ENCODE peak calls at places on chromosomes 5 and 9, in six cellular contexts. One of them, this sample, is unnamed.

GRCh38 chr5:16568875-16569580 is 47.8 kb downstream of the RETREG1 start:
- DNase-seq in CD4-positive, CD25-positive, alpha-beta regulatory T cell: no peak
- DNase-seq in body of pancreas: peak
- DNase-seq in substantia nigra: peak
- DNase-seq in iPS-NIHi11: no peak
- DNase-seq in stimulated activated CD4-positive, alpha-beta T cell treated with anti-CD3 and anti-CD28 coated beads, Interleukin-1b, Interleukin-23, amount 100 ng/mL, for 48 hours: no peak
- DNase-seq in this sample: peak

GRCh38 chr5:7218146-7218545 is 177.8 kb upstream of the ADCY2 start:
- DNase-seq in CD4-positive, CD25-positive, alpha-beta regulatory T cell: no peak
- DNase-seq in iPS-NIHi11: no peak
- DNase-seq in stimulated activated CD4-positive, alpha-beta T cell treated with anti-CD3 and anti-CD28 coated beads, Interleukin-1b, Interleukin-23, amount 100 ng/mL, for 48 hours: no peak
- DNase-seq in body of pancreas: no peak
- DNase-seq in substantia nigra: no peak
- DNase-seq in this sample: no peak

GRCh38 chr9:5825223-5825622 is 7.7 kb downstream of the ERMP1 start:
- DNase-seq in stimulated activated CD4-positive, alpha-beta T cell treated with anti-CD3 and anti-CD28 coated beads, Interleukin-1b, Interleukin-23, amount 100 ng/mL, for 48 hours: no peak
- DNase-seq in substantia nigra: peak
- DNase-seq in body of pancreas: no peak
- DNase-seq in CD4-positive, CD25-positive, alpha-beta regulatory T cell: no peak
- DNase-seq in iPS-NIHi11: no peak
- DNase-seq in this sample: no peak

GRCh38 chr9:114153761-114154596 is 1.4 kb upstream of the COL27A1 start:
- DNase-seq in CD4-positive, CD25-positive, alpha-beta regulatory T cell: no peak
- DNase-seq in stimulated activated CD4-positive, alpha-beta T cell treated with anti-CD3 and anti-CD28 coated beads, Interleukin-1b, Interleukin-23, amount 100 ng/mL, for 48 hours: no peak
- DNase-seq in substantia nigra: no peak
- DNase-seq in body of pancreas: peak
- DNase-seq in iPS-NIHi11: peak
- DNase-seq in this sample: peak

GRCh38 chr5:79172269-79172668 is 60.7 kb downstream of the BHMT start:
- DNase-seq in CD4-positive, CD25-positive, alpha-beta regulatory T cell: no peak
- DNase-seq in iPS-NIHi11: no peak
- DNase-seq in stimulated activated CD4-positive, alpha-beta T cell treated with anti-CD3 and anti-CD28 coated beads, Interleukin-1b, Interleukin-23, amount 100 ng/mL, for 48 hours: no peak
- DNase-seq in substantia nigra: no peak
- DNase-seq in body of pancreas: peak
- DNase-seq in this sample: no peak

GRCh38 chr5:140632366-140633080 is 452 bp downstream of the CD14 start:
- DNase-seq in body of pancreas: peak
- DNase-seq in iPS-NIHi11: peak
- DNase-seq in stimulated activated CD4-positive, alpha-beta T cell treated with anti-CD3 and anti-CD28 coated beads, Interleukin-1b, Interleukin-23, amount 100 ng/mL, for 48 hours: peak
- DNase-seq in CD4-positive, CD25-positive, alpha-beta regulatory T cell: peak
- DNase-seq in substantia nigra: no peak
- DNase-seq in this sample: peak

GRCh38 chr5:133423031-133423617 is 189.2 kb downstream of the FSTL4 start:
- DNase-seq in iPS-NIHi11: no peak
- DNase-seq in CD4-positive, CD25-positive, alpha-beta regulatory T cell: no peak
- DNase-seq in substantia nigra: no peak
- DNase-seq in body of pancreas: no peak
- DNase-seq in stimulated activated CD4-positive, alpha-beta T cell treated with anti-CD3 and anti-CD28 coated beads, Interleukin-1b, Interleukin-23, amount 100 ng/mL, for 48 hours: no peak
- DNase-seq in this sample: no peak

GRCh38 chr9:107227696-107228258 is 55.3 kb upstream of the RAD23B start:
- DNase-seq in stimulated activated CD4-positive, alpha-beta T cell treated with anti-CD3 and anti-CD28 coated beads, Interleukin-1b, Interleukin-23, amount 100 ng/mL, for 48 hours: no peak
- DNase-seq in CD4-positive, CD25-positive, alpha-beta regulatory T cell: no peak
- DNase-seq in body of pancreas: no peak
- DNase-seq in iPS-NIHi11: no peak
- DNase-seq in substantia nigra: no peak
- DNase-seq in this sample: no peak

GRCh38 chr5:150660108-150660831 is 781 bp upstream of the MYOZ3 start:
- DNase-seq in CD4-positive, CD25-positive, alpha-beta regulatory T cell: no peak
- DNase-seq in stimulated activated CD4-positive, alpha-beta T cell treated with anti-CD3 and anti-CD28 coated beads, Interleukin-1b, Interleukin-23, amount 100 ng/mL, for 48 hours: no peak
- DNase-seq in body of pancreas: no peak
- DNase-seq in substantia nigra: no peak
- DNase-seq in iPS-NIHi11: no peak
- DNase-seq in this sample: peak

GRCh38 chr9:96555567-96556386 is 63.9 kb downstream of the CDC14B start:
- DNase-seq in CD4-positive, CD25-positive, alpha-beta regulatory T cell: no peak
- DNase-seq in body of pancreas: no peak
- DNase-seq in iPS-NIHi11: no peak
- DNase-seq in stimulated activated CD4-positive, alpha-beta T cell treated with anti-CD3 and anti-CD28 coated beads, Interleukin-1b, Interleukin-23, amount 100 ng/mL, for 48 hours: no peak
- DNase-seq in substantia nigra: no peak
- DNase-seq in this sample: no peak

GRCh38 chr9:75739884-75740611 is 150.4 kb upstream of the PCSK5 start:
- DNase-seq in iPS-NIHi11: no peak
- DNase-seq in body of pancreas: no peak
- DNase-seq in stimulated activated CD4-positive, alpha-beta T cell treated with anti-CD3 and anti-CD28 coated beads, Interleukin-1b, Interleukin-23, amount 100 ng/mL, for 48 hours: no peak
- DNase-seq in CD4-positive, CD25-positive, alpha-beta regulatory T cell: no peak
- DNase-seq in substantia nigra: no peak
- DNase-seq in this sample: no peak

GRCh38 chr5:51539232-51539631 is 156.0 kb downstream of the ISL1 start:
- DNase-seq in iPS-NIHi11: no peak
- DNase-seq in substantia nigra: no peak
- DNase-seq in body of pancreas: no peak
- DNase-seq in CD4-positive, CD25-positive, alpha-beta regulatory T cell: no peak
- DNase-seq in stimulated activated CD4-positive, alpha-beta T cell treated with anti-CD3 and anti-CD28 coated beads, Interleukin-1b, Interleukin-23, amount 100 ng/mL, for 48 hours: no peak
- DNase-seq in this sample: no peak